ENCODE peak calls at places on chromosomes 16 and 17, in nine cellular contexts. J, B, P, K, R, Y, H, F and M are unnamed samples.

GRCh38 chr17:78120971-78121800 is 7.4 kb downstream of the TMC6 start:
- DNase-seq in H (no peak), B (no peak), K (peak; percentile 84), R (peak; percentile 89), J (no peak), F (no peak), Y (no peak), P (no peak), M (no peak)

GRCh38 chr17:78923660-78924453 is 1.3 kb downstream of the TIMP2 start:
- DNase-seq in F (peak; percentile 82), H (no peak), P (peak; percentile 76), R (peak; percentile 96), K (peak; percentile 90), J (peak; percentile 92), B (peak; percentile 82), Y (no peak), M (peak; percentile 88)

GRCh38 chr17:48555183-48555615 is 10.3 kb upstream of the HOXB2 start:
- DNase-seq in B (no peak), R (no peak), P (no peak), F (no peak), J (no peak), Y (no peak), H (no peak), K (no peak), M (no peak)

GRCh38 chr17:82388223-82388921 is 16.8 kb downstream of the UTS2R start:
- DNase-seq in H (no peak), B (no peak), P (no peak), F (no peak), K (peak; percentile 89), Y (no peak), J (peak; percentile 80), R (no peak), M (no peak)

GRCh38 chr17:78618264-78619066 is 41.3 kb upstream of the DNAH17 start:
- DNase-seq in J (no peak), B (no peak), P (no peak), K (no peak), F (no peak), H (no peak), R (peak; percentile 41), Y (no peak), M (no peak)

GRCh38 chr16:671353-672131 is 3.6 kb downstream of the RHOT2 start:
- DNase-seq in P (no peak), Y (no peak), K (peak; percentile 84), H (no peak), F (no peak), J (no peak), B (no peak), R (no peak), M (no peak)

GRCh38 chr17:19534562-19535149 is 1.0 kb downstream of the SLC47A1 start:
- DNase-seq in B (no peak), H (no peak), P (no peak), R (no peak), F (no peak), J (no peak), Y (no peak), K (no peak), M (no peak)

GRCh38 chr17:17749025-17749772 is 67.9 kb downstream of the RAI1 start:
- DNase-seq in J (no peak), K (no peak), F (no peak), H (no peak), B (no peak), R (peak; percentile 85), P (peak; percentile 64), Y (no peak), M (no peak)

GRCh38 chr16:79269211-79269863 is 331.2 kb downstream of the MAF start:
- DNase-seq in Y (peak; percentile 61), H (no peak), F (no peak), J (no peak), B (no peak), R (no peak), K (no peak), P (no peak), M (no peak)

GRCh38 chr16:79264237-79265104 is 336.1 kb downstream of the MAF start:
- DNase-seq in P (no peak), F (no peak), Y (no peak), R (no peak), B (no peak), K (no peak), H (peak; percentile 70), J (no peak), M (peak; percentile 7)

GRCh38 chr16:79265701-79266100 is 334.8 kb downstream of the MAF start:
- DNase-seq in B (no peak), Y (no peak), P (no peak), R (no peak), H (peak; percentile 44), F (no peak), K (no peak), J (no peak), M (no peak)

GRCh38 chr16:79267781-79268180 is 332.8 kb downstream of the MAF start:
- DNase-seq in B (no peak), P (no peak), Y (no peak), F (no peak), K (peak; percentile 45), R (no peak), H (no peak), J (no peak), M (no peak)

GRCh38 chr16:79267146-79267545 is 333.4 kb downstream of the MAF start:
- DNase-seq in H (peak; percentile 58), F (no peak), K (no peak), J (no peak), P (no peak), B (no peak), Y (no peak), R (no peak), M (no peak)
- TF ChIP-seq CTCF in H (no peak), F (no peak), K (no peak), J (no peak), P (no peak), B (no peak), Y (no peak), R (no peak), M (no peak)

GRCh38 chr17:43445009-43445589 is 38.7 kb upstream of the DHX8 start:
- DNase-seq in F (no peak), H (no peak), B (no peak), Y (no peak), R (no peak), P (no peak), K (no peak), J (no peak), M (no peak)

GRCh38 chr17:43446773-43447172 is 37.0 kb upstream of the DHX8 start:
- DNase-seq in K (no peak), Y (no peak), J (no peak), R (no peak), P (no peak), F (no peak), H (no peak), B (no peak), M (no peak)

GRCh38 chr17:43443381-43443780 is 40.4 kb upstream of the DHX8 start:
- DNase-seq in R (no peak), J (no peak), B (no peak), Y (no peak), P (no peak), F (no peak), K (no peak), H (no peak), M (no peak)

GRCh38 chr17:43442711-43443110 is 41.1 kb upstream of the DHX8 start:
- DNase-seq in K (no peak), B (no peak), J (no peak), P (no peak), R (no peak), Y (no peak), F (no peak), H (no peak), M (no peak)

DNA sequence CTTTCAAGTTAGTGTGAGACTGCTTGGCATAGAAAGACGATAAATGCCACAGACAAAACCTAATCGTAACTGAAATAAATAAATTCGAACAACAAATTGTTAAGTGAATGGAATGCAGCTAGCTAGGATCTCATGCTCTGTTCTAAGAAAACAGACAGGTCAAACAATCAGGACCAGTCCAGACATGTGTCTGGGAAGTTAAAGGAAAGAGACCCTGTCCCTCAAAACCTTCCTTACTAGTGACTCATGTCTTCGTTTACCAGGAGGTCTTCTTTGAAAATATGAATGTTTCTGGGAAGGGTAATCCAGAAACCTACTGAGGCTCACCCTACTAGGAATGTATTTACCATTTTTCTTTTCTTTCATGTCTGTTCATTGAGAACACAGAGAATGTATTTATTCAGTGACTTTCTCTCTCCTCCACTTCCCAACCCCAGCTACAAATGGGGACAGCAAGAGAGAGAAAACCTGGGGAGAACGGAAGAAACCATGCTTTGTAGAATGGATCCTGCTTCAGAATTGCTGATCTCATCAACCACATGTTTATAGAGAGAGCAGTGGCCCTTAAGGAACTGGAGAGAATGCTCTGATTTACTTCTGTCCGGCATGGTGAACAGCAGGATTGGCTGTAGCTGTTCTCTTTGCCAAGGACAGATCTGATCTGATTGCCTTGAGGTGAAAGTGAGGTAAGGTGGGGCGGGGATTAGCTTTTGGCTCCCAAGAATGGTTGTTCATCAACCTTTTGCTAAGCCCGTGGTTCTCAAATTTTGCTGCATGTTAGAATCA is 39.4 kb upstream of the DHX8 start:
- DNase-seq in P (no peak), R (no peak), F (no peak), B (peak; percentile 58), Y (no peak), K (no peak), J (no peak), H (no peak), M (no peak)
- TF ChIP-seq POLR2AphosphoS5 in P (no peak), R (no peak), F (no peak), B (no peak), Y (no peak), K (no peak), J (no peak), H (no peak), M (no peak)

GRCh38 chr16:28983644-28984043 is 1.2 kb upstream of the LAT start:
- DNase-seq in Y (no peak), B (no peak), K (peak; percentile 72), H (no peak), F (no peak), P (no peak), R (peak; percentile 79), J (no peak), M (no peak)

GRCh38 chr16:28982418-28982817 is 2.4 kb upstream of the LAT start:
- DNase-seq in H (no peak), P (no peak), R (no peak), J (no peak), B (no peak), K (no peak), F (no peak), Y (no peak), M (no peak)

GRCh38 chr16:28982949-28983348 is 1.9 kb upstream of the LAT start:
- DNase-seq in H (no peak), K (no peak), P (no peak), Y (no peak), R (no peak), B (no peak), F (no peak), J (no peak), M (no peak)

GRCh38 chr16:28980929-28981328 is 3.9 kb upstream of the LAT start:
- DNase-seq in R (peak; percentile 75), Y (no peak), H (no peak), B (no peak), P (peak; percentile 17), J (no peak), F (no peak), K (no peak), M (no peak)

GRCh38 chr16:28981517-28981916 is 3.3 kb upstream of the LAT start:
- DNase-seq in Y (no peak), J (no peak), K (no peak), B (no peak), F (no peak), P (peak; percentile 76), R (no peak), H (no peak), M (peak; percentile 56)
- TF ChIP-seq CTCF in Y (peak; percentile 62), J (peak; percentile 33), K (peak; percentile 34), B (no peak), F (no peak), P (peak; percentile 85), R (peak; percentile 36), H (no peak), M (peak; percentile 97)

GRCh38 chr16:49560018-49560830 is 186.6 kb downstream of the C16orf78 start:
- DNase-seq in F (no peak), P (no peak), Y (no peak), K (no peak), H (no peak), R (no peak), B (no peak), J (no peak), M (no peak)
- TF ChIP-seq POLR2AphosphoS5 in F (no peak), P (no peak), Y (no peak), K (no peak), H (no peak), R (no peak), B (no peak), J (no peak), M (no peak)